ENCODE peak calls at places on chromosomes 12 and 14, in five cellular contexts. N, W, D, I and C are unnamed samples.

GRCh38 chr12:5745251-5745888 is 199.7 kb downstream of the ANO2 start:
- DNase-seq in W (peak), D (peak), N (peak), I (peak), C (peak)

GRCh38 chr12:83106873-83107272 is 420.2 kb downstream of the TMTC2 start:
- DNase-seq in I (no peak), N (no peak), W (no peak), D (no peak), C (no peak)

GRCh38 chr14:28677381-28677780 is 89.2 kb upstream of the FOXG1 start:
- DNase-seq in I (no peak), W (no peak), N (no peak), D (no peak), C (no peak)

GRCh38 chr14:94946244-94946643 is 176.3 kb upstream of the GSC start:
- DNase-seq in D (no peak), N (no peak), I (no peak), W (no peak), C (no peak)

GRCh38 chr12:102902093-102902492 is 15.0 kb downstream of the PAH start:
- DNase-seq in N (no peak), I (no peak), W (no peak), D (no peak), C (no peak)

GRCh38 chr14:76298896-76299295 is 77.0 kb upstream of the ESRRB start:
- DNase-seq in N (peak), W (no peak), D (no peak), I (no peak), C (no peak)

GRCh38 chr12:83016226-83016835 is 329.6 kb downstream of the TMTC2 start:
- DNase-seq in W (peak), N (peak), D (peak), I (no peak), C (no peak)

GRCh38 chr12:2752676-2753371 is 41.9 kb upstream of the FKBP4 start:
- DNase-seq in N (peak), W (peak), I (peak), D (peak), C (peak)

GRCh38 chr14:37595809-37596595 is 573 bp downstream of the TTC6 start:
- DNase-seq in D (peak), N (no peak), W (peak), I (peak), C (peak)

GRCh38 chr14:95998656-95999055 is 40.5 kb upstream of the C14orf132 start:
- DNase-seq in W (peak), I (no peak), D (no peak), N (no peak), C (no peak)

GRCh38 chr12:29742646-29743045 is 41.1 kb downstream of the TMTC1 start:
- DNase-seq in I (no peak), D (no peak), N (no peak), W (no peak), C (no peak)

GRCh38 chr12:64560395-64561301 is 49.6 kb upstream of the RASSF3 start:
- DNase-seq in D (peak), I (no peak), N (no peak), W (peak), C (no peak)

GRCh38 chr14:58772814-58773620 is 135.3 kb downstream of the DACT1 start:
- DNase-seq in I (no peak), D (peak), N (no peak), W (peak), C (no peak)

DNA sequence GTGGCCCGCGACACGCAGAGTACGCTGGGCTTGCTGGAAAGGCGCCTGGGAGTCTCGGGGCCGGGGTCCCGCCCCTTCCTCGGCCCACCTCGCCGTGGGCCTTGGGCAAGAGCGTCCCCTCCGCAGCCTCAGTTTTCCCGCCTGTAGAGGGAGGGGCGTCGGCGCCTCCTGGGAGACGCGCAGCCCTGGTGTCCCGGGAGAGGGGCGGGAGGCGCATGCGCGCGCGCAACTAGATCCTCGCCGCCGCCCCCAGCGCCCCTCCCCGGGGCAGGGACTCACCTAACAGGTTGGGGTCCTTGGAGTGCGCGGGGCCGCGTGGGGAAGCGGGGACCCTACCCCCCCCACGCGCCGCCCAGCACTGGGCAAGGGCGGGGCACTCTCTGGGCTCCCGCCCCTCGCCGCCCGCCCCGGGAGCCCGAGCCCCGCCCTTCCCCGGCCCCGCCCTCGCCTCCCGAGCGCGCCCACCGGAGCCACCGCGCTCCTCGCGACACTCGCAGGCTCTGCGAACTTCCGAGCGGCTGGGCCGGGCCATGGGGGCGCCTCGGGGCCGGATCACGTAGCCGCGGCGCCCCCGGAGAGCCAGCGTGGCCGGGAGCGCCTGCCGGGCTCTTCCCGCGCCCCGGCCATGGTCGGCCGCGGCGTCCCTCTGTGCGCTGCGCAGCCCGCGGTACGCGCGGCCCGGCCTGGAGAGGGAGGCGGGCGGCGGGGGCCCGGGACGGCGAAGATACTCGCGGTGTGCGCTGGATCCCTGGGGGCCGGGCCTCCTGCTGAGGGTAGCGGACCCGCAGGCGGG is at the start of gene KIF26A:
- DNase-seq in N (no peak), W (no peak), D (peak), I (no peak), C (peak)
- TF ChIP-seq CTCF in N (no peak), W (no peak), D (no peak), I (no peak), C (no peak)

GRCh38 chr12:81992461-81992860 is 233.3 kb upstream of the PPFIA2 start:
- DNase-seq in I (no peak), W (no peak), D (peak), N (peak), C (no peak)
- TF ChIP-seq CTCF in I (peak), W (no peak), D (peak), N (peak), C (peak)

DNA sequence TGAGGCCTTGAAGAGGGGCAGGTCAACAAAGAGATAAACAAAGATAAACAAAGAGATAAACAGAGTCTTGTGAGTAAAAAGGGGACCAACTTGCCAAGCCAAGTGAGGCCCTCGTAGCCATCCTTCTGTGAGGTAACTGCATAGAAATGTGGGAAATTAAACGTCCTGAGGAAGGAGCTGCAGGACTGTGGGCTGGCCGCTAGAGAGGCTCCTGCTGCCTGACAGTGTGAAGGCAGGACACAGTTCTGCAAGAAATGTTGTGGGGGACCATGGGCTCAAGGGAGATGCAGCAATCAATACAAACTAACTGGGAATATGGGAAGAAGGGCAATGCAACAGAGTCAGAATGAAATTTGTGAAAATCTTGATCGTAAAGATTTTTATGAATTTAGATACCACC is 91.9 kb downstream of the SLC8A3 start:
- DNase-seq in I (no peak), N (peak), W (peak), D (peak), C (no peak)
- TF ChIP-seq CTCF in I (no peak), N (no peak), W (peak), D (peak), C (peak)

DNA sequence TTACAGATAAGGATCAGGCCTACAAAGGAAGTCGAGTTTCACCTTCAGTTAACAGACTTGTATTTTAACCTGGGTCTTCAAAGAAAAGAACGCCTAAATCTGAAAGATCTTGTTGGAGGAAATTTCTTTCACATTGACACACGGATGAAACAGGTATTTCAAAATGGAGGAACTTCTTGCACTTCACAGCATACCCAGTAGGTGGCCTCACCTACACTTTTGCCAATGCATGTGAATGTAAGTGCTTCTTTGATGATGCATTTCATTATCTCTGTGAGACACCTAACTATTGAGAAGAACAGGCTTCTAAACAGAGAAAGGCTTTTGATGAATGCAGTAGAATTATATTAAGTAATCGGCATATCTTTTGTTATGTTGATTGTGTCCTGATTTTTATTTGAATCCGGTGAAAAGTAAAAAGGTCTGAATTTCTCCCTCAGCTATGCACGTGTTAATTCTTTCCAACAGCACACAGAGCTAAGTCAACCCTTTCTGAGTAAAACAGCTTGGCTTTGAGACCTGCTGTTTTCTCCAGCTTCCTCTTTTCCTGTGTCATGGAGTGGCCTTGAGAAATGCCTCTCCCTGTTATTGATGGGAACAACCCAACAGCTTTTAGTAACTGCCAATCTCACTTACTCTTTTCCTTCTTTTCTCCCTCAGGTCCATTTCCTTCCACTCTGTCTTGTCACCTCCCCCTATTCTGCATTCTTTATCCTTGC is 399.0 kb downstream of the NAV3 start:
- DNase-seq in N (no peak), W (peak), D (peak), I (peak), C (no peak)
- TF ChIP-seq CTCF in N (peak), W (peak), D (peak), I (peak), C (peak)

GRCh38 chr14:92595267-92595666 is 81.7 kb downstream of the RIN3 start:
- DNase-seq in I (no peak), N (no peak), W (no peak), D (no peak), C (no peak)

GRCh38 chr14:92597873-92598548 is 84.4 kb downstream of the RIN3 start:
- DNase-seq in W (no peak), N (no peak), I (no peak), D (no peak), C (no peak)

GRCh38 chr14:92598549-92598905 is 84.9 kb downstream of the RIN3 start:
- DNase-seq in W (no peak), N (no peak), D (no peak), I (no peak), C (no peak)

GRCh38 chr14:92599786-92600185 is 86.2 kb downstream of the RIN3 start:
- DNase-seq in D (no peak), I (no peak), W (peak), N (no peak), C (no peak)

DNA sequence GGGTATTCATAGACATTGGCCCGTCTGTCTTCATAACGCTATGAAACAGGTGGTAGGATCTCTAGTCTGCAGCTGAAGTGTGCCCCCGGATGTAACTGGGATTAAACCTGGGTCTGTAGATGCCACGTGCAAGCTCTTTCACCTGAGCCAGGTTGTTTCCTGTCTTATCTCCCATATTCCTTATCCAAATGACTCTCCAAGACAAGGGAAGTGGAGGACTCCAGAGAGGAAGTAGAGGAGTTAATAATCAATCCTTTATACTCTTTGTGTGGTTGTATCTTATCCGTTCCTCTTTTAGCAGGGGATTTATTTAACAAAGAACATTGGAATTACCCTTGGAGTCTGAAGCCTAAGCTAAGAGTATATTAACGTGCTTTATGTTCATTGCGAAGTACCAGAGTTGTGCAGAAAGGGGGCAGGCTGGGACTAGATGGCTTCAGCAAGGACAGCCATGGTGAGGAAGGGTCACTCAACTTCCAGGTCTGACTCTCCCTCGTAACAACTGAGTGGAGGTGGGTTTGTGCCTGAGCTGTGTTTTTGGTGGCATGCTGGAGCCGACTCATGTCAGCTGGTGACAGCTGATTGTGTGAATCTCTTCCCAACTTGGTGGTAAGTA is 82.9 kb downstream of the RIN3 start:
- DNase-seq in W (no peak), N (no peak), I (no peak), D (no peak), C (no peak)
- TF ChIP-seq CTCF in W (no peak), N (no peak), I (no peak), D (no peak), C (peak)

DNA sequence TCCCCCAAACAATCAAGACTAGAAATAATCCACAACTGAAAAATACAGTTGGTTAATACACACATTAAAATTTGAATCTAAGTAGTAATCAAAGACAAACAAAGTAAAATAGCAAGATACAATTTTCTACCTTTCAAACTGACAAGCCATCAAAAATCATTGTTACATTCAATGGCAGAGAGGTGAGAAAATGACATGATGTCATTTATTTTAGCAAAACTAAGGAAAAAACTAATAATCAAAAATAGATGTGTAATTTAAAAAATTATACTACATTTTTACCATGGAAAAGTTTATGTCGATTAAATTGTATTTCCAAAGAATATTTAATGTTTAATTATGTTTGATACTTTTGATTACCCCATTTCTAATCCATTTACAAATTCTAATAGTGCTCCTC is 59.7 kb downstream of the NOVA1 start:
- DNase-seq in N (no peak), W (no peak), D (no peak), I (no peak), C (no peak)
- TF ChIP-seq CTCF in N (no peak), W (no peak), D (no peak), I (no peak), C (no peak)

GRCh38 chr14:106877527-106877926 is 1351.1 kb downstream of the TMEM121 start:
- DNase-seq in W (no peak), D (no peak), N (no peak), I (no peak), C (no peak)

GRCh38 chr14:106876711-106877110 is 1350.3 kb downstream of the TMEM121 start:
- DNase-seq in I (no peak), W (no peak), D (no peak), N (no peak), C (no peak)

GRCh38 chr14:106875503-106875902 is 1349.1 kb downstream of the TMEM121 start:
- DNase-seq in I (peak), N (no peak), W (no peak), D (no peak), C (no peak)

GRCh38 chr14:106874365-106874764 is 1348.0 kb downstream of the TMEM121 start:
- DNase-seq in W (no peak), I (no peak), D (no peak), N (no peak), C (no peak)

GRCh38 chr14:106872619-106873446 is 1346.5 kb downstream of the TMEM121 start:
- DNase-seq in N (no peak), I (peak), D (no peak), W (no peak), C (no peak)
- TF ChIP-seq CTCF in N (peak), I (peak), D (no peak), W (no peak), C (no peak)

GRCh38 chr12:31659087-31659942 is at the start of gene ETFBKMT:
- DNase-seq in W (peak), N (peak), D (peak), I (peak), C (peak)
- TF ChIP-seq CTCF in W (peak), N (peak), D (peak), I (no peak), C (peak)

DNA sequence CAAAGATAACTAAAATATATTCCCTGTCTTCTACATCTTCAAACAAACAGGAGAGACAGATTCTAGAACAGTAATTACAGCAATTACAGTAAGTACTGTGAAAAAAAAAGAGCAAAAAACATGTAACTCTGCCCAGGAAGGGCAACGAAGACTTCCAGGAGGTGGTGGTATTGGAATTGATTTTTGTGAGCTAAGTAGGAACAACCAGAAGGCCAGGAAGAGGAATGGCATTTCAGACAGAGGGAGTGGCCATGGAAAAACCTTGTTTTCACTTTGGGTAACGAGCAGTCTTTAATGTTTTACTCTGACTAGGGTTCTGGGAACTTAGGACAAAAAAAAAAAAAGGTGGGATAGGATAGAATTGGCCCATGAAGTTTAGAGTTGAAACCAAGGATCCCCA is 196.3 kb upstream of the PLEKHG7 start:
- DNase-seq in I (no peak), W (no peak), N (no peak), D (no peak), C (no peak)
- TF ChIP-seq CTCF in I (no peak), W (no peak), N (no peak), D (no peak), C (no peak)